ENCODE peak calls at places on chromosomes 7 and 10, in four cellular contexts. F is BJ, I is stomach, H is esophagus squamous epithelium. B is an unnamed sample.

GRCh38 chr7:87886875-87887274 is 10.6 kb downstream of the DBF4 start:
- DNase-seq in F (no peak), I (no peak), H (no peak), B (no peak)

GRCh38 chr10:109450702-109451101 is 472.6 kb downstream of the XPNPEP1 start:
- DNase-seq in F (no peak), I (no peak), H (no peak), B (no peak)

GRCh38 chr10:16756561-16757221 is 60.5 kb downstream of the RSU1 start:
- DNase-seq in F (no peak), I (no peak), H (no peak), B (no peak)

GRCh38 chr10:99595770-99596465 is 24.3 kb downstream of the SLC25A28 start:
- DNase-seq in F (no peak), I (no peak), H (no peak), B (no peak)

GRCh38 chr7:111049971-111050680 is 40.8 kb upstream of the LRRN3 start:
- DNase-seq in F (no peak), I (no peak), H (no peak), B (no peak)

GRCh38 chr7:102009628-102010027 is 192.2 kb downstream of the CUX1 start:
- DNase-seq in F (peak), I (no peak), H (no peak), B (no peak)

GRCh38 chr7:102215281-102215680 is 71.4 kb upstream of the SH2B2 start:
- DNase-seq in F (no peak), I (no peak), H (no peak), B (no peak)

GRCh38 chr7:138663741-138664710 is 37.1 kb downstream of the SVOPL start:
- DNase-seq in F (no peak), I (no peak), H (no peak), B (no peak)

GRCh38 chr10:10039600-10039999 is 978.1 kb upstream of the CELF2 start:
- DNase-seq in F (no peak), I (no peak), H (no peak), B (no peak)

GRCh38 chr10:9853405-9854010 is 1164.2 kb upstream of the CELF2 start:
- DNase-seq in F (no peak), I (no peak), H (no peak), B (no peak)

GRCh38 chr7:7321681-7322080 is 139.3 kb downstream of the C1GALT1 start:
- DNase-seq in F (no peak), I (peak), H (no peak), B (no peak)

GRCh38 chr7:120550494-120551048 is 277.6 kb downstream of the KCND2 start:
- DNase-seq in F (no peak), I (no peak), H (no peak), B (no peak)

GRCh38 chr7:46776790-46777189 is 805.1 kb downstream of the TNS3 start:
- DNase-seq in F (no peak), I (no peak), H (no peak), B (no peak)

GRCh38 chr7:36306722-36307121 is 82.9 kb upstream of the ANLN start:
- DNase-seq in F (no peak), I (peak), H (no peak), B (no peak)

GRCh38 chr7:39810204-39810642 is 139.8 kb upstream of the CDK13 start:
- DNase-seq in F (no peak), I (no peak), H (no peak), B (no peak)

GRCh38 chr7:101677421-101678137 is 48.5 kb upstream of the MYL10 start:
- DNase-seq in F (no peak), I (no peak), H (no peak), B (peak)

GRCh38 chr7:98266840-98267239 is 14.6 kb upstream of the BRI3 start:
- DNase-seq in F (no peak), I (no peak), H (no peak), B (no peak)

DNA sequence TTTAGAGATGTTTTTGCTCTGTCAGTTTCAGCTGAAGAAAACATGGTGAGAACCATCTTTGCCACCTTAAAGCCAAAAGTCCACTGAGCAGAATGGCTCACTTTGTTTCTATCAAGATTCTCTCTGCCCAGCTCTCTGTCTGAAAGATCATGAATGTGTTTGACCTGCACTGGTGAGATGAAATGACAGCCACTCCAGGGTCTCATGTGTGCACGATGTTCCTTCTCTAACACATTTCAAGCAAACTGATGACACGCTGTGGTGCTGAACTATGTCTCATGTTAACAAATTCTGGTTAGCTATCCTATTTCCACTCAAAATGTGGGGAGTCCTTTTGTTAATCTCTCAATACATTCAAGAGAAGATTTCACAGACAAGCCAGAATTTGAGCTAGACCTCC is 260.6 kb downstream of the GLI3 start:
- DNase-seq in F (no peak), I (no peak), H (no peak), B (no peak)
- H3K4me3 ChIP-seq in F (no peak), I (no peak), H (no peak), B (no peak)

GRCh38 chr7:48429117-48429516 is 257.9 kb downstream of the ABCA13 start:
- DNase-seq in F (no peak), I (no peak), H (no peak), B (no peak)

GRCh38 chr7:48426331-48426965 is 255.2 kb downstream of the ABCA13 start:
- DNase-seq in F (no peak), I (no peak), H (no peak), B (no peak)

GRCh38 chr7:48428091-48428710 is 256.9 kb downstream of the ABCA13 start:
- DNase-seq in F (no peak), I (no peak), H (no peak), B (no peak)

GRCh38 chr7:48426966-48427555 is 255.8 kb downstream of the ABCA13 start:
- DNase-seq in F (no peak), I (no peak), H (no peak), B (no peak)

GRCh38 chr7:48427671-48428070 is 256.4 kb downstream of the ABCA13 start:
- DNase-seq in F (no peak), I (no peak), H (no peak), B (no peak)
- H3K4me3 ChIP-seq in F (no peak), I (no peak), H (no peak), B (no peak)

GRCh38 chr10:110775406-110775805 is 96.3 kb upstream of the PDCD4 start:
- DNase-seq in F (no peak), I (no peak), H (no peak), B (no peak)

GRCh38 chr10:110773693-110774068 is 98.0 kb upstream of the PDCD4 start:
- DNase-seq in F (no peak), I (no peak), H (no peak), B (no peak)

GRCh38 chr10:110774069-110775021 is 97.4 kb upstream of the PDCD4 start:
- DNase-seq in F (peak), I (no peak), H (no peak), B (peak)

GRCh38 chr10:110777017-110777416 is 94.7 kb upstream of the PDCD4 start:
- DNase-seq in F (no peak), I (no peak), H (no peak), B (no peak)

GRCh38 chr10:110775022-110775379 is 96.7 kb upstream of the PDCD4 start:
- DNase-seq in F (no peak), I (no peak), H (no peak), B (no peak)
- H3K4me3 ChIP-seq in F (no peak), I (no peak), H (no peak), B (no peak)

DNA sequence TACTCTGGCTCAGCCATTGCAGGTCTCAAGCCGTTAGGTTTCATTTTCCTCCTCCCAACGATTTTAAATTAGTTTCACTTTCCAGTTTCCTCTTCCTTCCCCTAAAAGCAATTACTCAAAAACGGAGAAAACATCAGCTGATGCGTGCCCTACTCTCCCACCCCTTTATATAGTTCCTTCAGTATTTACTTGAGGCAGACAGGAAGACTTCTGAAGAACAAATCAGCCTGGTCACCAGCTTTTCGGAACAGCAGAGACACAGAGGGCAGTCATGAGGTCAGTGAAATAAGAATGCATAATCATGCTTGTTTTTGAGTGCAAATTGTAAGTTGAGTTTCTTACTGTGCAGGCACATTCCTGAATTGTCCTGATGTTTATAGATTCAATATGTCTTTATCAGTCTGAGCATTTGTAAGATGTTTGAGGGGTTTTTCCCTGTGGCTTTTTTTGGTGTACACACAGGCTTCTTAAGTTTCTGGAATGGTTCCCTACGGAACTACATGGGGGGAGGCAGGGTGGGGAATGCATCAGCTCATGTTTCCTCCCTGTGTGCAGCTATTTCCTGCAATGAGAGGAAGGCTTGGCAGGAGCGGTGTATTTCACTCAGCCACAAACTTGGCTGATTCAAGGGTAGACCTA is at the start of gene IFIT3:
- DNase-seq in F (peak), I (peak), H (no peak), B (peak)
- H3K4me3 ChIP-seq in F (peak), I (peak), H (peak), B (peak)

DNA sequence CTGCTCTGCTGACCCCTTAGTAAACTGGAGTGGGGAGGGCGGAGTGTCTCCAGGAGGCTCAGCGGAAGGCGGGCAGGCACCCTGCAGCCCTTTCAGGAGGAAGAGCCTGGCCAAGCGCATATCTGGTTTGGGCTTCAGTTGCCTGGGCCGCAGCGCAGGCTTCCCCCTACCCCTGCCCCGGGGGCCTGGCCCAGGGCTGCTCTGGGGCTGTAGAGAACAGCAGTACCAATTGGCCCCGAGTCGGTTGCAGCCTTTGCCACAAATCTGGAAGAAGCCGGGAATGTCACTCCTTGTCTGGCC is 28.1 kb upstream of the JAKMIP3 start:
- DNase-seq in F (no peak), I (no peak), H (no peak), B (no peak)
- H3K4me3 ChIP-seq in F (no peak), I (no peak), H (no peak), B (no peak)

GRCh38 chr7:128406147-128406985 is 3.4 kb downstream of the IMPDH1 start:
- DNase-seq in F (no peak), I (no peak), H (no peak), B (no peak)
- H3K4me3 ChIP-seq in F (peak), I (peak), H (peak), B (peak)

GRCh38 chr7:97116308-97116707 is 1.2 kb upstream of the SDHAF3 start:
- DNase-seq in F (no peak), I (no peak), H (no peak), B (no peak)

GRCh38 chr7:97117372-97118188 is at the start of gene SDHAF3:
- DNase-seq in F (peak), I (peak), H (peak), B (peak)

GRCh38 chr7:97119747-97120146 is 2.2 kb downstream of the SDHAF3 start:
- DNase-seq in F (no peak), I (no peak), H (no peak), B (no peak)

GRCh38 chr7:97118306-97118917 is 914 bp downstream of the SDHAF3 start:
- DNase-seq in F (no peak), I (no peak), H (no peak), B (no peak)

DNA sequence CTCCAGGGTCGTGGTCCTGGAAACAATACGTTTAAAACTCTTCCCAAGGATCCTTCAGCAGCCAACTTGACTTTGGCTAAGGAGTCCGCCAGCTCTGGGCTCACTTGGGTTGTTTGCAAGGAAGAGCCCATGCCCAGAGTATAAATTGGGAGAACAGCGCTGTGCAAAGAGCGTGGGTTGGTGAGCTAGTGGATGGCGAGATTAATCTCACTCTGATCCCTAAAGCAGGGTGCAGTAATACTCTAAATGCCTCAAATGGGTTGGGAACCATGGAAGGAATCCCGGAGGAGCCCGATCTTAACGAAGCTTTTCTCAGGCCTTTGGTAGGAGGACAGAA is 495 bp upstream of the SDHAF3 start:
- DNase-seq in F (no peak), I (no peak), H (no peak), B (no peak)
- H3K4me3 ChIP-seq in F (peak), I (peak), H (peak), B (peak)

DNA sequence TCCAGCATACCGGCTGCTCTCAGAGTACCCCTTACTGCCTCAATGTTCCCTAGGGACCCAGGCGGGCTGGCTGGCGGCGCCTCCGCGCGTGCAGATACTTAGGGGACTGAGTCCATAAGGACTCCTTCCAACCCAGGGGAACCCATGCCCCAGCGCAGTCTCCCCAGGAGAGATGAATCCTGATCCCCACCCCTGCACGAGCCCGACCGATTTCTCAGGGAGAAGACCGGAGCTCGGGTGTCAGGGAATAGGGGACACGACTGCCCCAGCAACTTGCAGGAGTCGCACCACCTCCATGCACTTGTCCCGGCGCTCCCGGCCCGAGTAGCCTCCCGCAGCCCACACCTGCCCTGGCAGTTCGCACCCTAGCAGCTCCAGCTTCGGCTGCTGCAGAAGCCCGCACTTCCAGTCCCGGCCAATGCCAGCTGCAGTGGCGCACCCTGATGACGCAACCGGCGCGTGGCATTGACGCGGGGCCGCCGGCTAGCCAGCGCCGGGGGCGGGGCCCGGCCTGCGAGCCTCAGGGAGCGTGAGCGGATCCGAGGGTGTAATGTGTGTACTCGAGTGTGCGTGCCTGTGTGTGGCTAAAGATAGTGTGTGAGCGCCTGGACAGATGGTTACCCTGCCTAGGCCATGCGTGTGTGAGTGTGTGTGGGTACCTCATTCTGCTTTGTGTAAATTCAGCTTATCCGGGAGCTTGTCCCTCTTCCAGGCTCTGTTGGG is at the start of gene GPAM:
- DNase-seq in F (peak), I (peak), H (peak), B (peak)
- H3K4me3 ChIP-seq in F (peak), I (peak), H (peak), B (peak)

B was measured in MG63.